ENCODE peak calls at places on chromosomes 1 and 21, in four cellular contexts. P is NCI-H1930; O is AG04449; E is activated CD4-positive, alpha-beta T cell treated with anti-CD3 and anti-CD28 coated beads, Interleukin-2, amount 50 U/mL, for 1 hour. M is an unnamed sample.

GRCh38 chr21:41217656-41218380 is 49.9 kb downstream of the BACE2 start:
- DNase-seq in P (no peak), O (peak), E (no peak), M (no peak)

GRCh38 chr1:152904688-152905440 is 3.5 kb upstream of the IVL start:
- DNase-seq in P (no peak), O (no peak), E (no peak), M (no peak)

GRCh38 chr1:215529571-215529970 is 37.5 kb upstream of the KCTD3 start:
- DNase-seq in P (no peak), O (no peak), E (no peak), M (no peak)

GRCh38 chr1:201528631-201529260 is 10.2 kb upstream of the NAV1 start:
- DNase-seq in P (no peak), O (no peak), E (no peak), M (no peak)

GRCh38 chr21:39935716-39936115 is 68.5 kb downstream of the PCP4 start:
- DNase-seq in P (no peak), O (no peak), E (no peak), M (no peak)

GRCh38 chr1:31835415-31835814 is 19.6 kb upstream of the SPOCD1 start:
- DNase-seq in P (no peak), O (no peak), E (no peak), M (no peak)

GRCh38 chr1:230031131-230031530 is 35.9 kb upstream of the GALNT2 start:
- DNase-seq in P (no peak), O (no peak), E (no peak), M (no peak)

GRCh38 chr1:2466270-2466665 is 9.8 kb upstream of the PLCH2 start:
- DNase-seq in P (no peak), O (no peak), E (no peak), M (no peak)

GRCh38 chr1:8422439-8423133 is 104.7 kb downstream of the SLC45A1 start:
- DNase-seq in P (no peak), O (no peak), E (no peak), M (no peak)

GRCh38 chr1:183236158-183236725 is 50.2 kb downstream of the LAMC2 start:
- DNase-seq in P (no peak), O (no peak), E (no peak), M (no peak)

GRCh38 chr21:15659768-15660423 is 69.9 kb upstream of the USP25 start:
- DNase-seq in P (no peak), O (no peak), E (no peak), M (no peak)

GRCh38 chr1:218361298-218362065 is 16.3 kb downstream of the TGFB2 start:
- DNase-seq in P (no peak), O (no peak), E (no peak), M (no peak)

GRCh38 chr1:182149411-182149965 is 88.0 kb upstream of the ZNF648 start:
- DNase-seq in P (no peak), O (no peak), E (no peak), M (no peak)

GRCh38 chr1:198686069-198686728 is 47.4 kb downstream of the PTPRC start:
- DNase-seq in P (no peak), O (no peak), E (no peak), M (no peak)

GRCh38 chr1:3697104-3697503 is 44.8 kb downstream of the TP73 start:
- DNase-seq in P (no peak), O (no peak), E (no peak), M (no peak)

GRCh38 chr1:56915960-56916359 is 49.9 kb downstream of the C8B start:
- DNase-seq in P (no peak), O (no peak), E (no peak), M (no peak)

GRCh38 chr21:35394634-35395369 is 345.7 kb upstream of the RUNX1 start:
- DNase-seq in P (no peak), O (no peak), E (no peak), M (no peak)

GRCh38 chr1:106080608-106081325 is 975.7 kb upstream of the PRMT6 start:
- DNase-seq in P (no peak), O (no peak), E (no peak), M (no peak)

GRCh38 chr21:42254631-42255030 is 35.7 kb downstream of the ABCG1 start:
- DNase-seq in P (no peak), O (no peak), E (no peak), M (no peak)

GRCh38 chr1:201206152-201206551 is 15.5 kb downstream of the IGFN1 start:
- DNase-seq in P (no peak), O (no peak), E (no peak), M (no peak)

GRCh38 chr21:45405271-45405818 is 380 bp downstream of the COL18A1 start:
- DNase-seq in P (no peak), O (no peak), E (no peak), M (no peak)

GRCh38 chr1:151325231-151325630 is 2.0 kb downstream of the PI4KB start:
- DNase-seq in P (no peak), O (no peak), E (no peak), M (no peak)

GRCh38 chr1:14983277-14983676 is 170.3 kb upstream of the TMEM51 start:
- DNase-seq in P (no peak), O (no peak), E (no peak), M (no peak)

GRCh38 chr21:42199488-42200463 is 19.2 kb upstream of the ABCG1 start:
- DNase-seq in P (no peak), O (peak), E (no peak), M (no peak)

GRCh38 chr1:68049941-68050878 is at the start of gene DIRAS3:
- DNase-seq in P (no peak), O (no peak), E (no peak), M (no peak)